ENCODE peak calls at places on chromosomes 3 and 15, in seven cellular contexts. E is tibial artery, M is endothelial cell, V is sigmoid colon, T is suprapubic skin, I is astrocyte of the spinal cord, Z is H9. N is an unnamed sample.

GRCh38 chr15:76312540-76313174 is 1.4 kb upstream of the ETFA start:
- DNase-seq in T (no peak), I (no peak), Z (no peak), E (no peak), V (no peak), M (no peak), N (no peak)

GRCh38 chr3:150142936-150143335 is 172.2 kb upstream of the PFN2 start:
- DNase-seq in T (no peak), I (no peak), E (no peak), V (no peak), Z (no peak), M (no peak), N (no peak)

GRCh38 chr15:66184936-66185790 is 68.4 kb downstream of the MEGF11 start:
- DNase-seq in E (no peak), I (no peak), T (no peak), V (no peak), Z (peak; percentile 19), M (no peak), N (no peak)

GRCh38 chr3:116390318-116390717 is 55.0 kb downstream of the LSAMP start:
- DNase-seq in M (no peak), Z (no peak), T (no peak), I (no peak), E (no peak), V (no peak), N (no peak)

GRCh38 chr3:62252614-62253147 is 120.7 kb downstream of the FEZF2 start:
- DNase-seq in V (no peak), Z (no peak), T (no peak), I (peak; percentile 7), M (no peak), E (no peak), N (no peak)

GRCh38 chr15:77863491-77864105 is 213.9 kb downstream of the TBC1D2B start:
- DNase-seq in Z (peak; percentile 17), T (peak; percentile 74), E (no peak), V (no peak), M (no peak), I (no peak), N (no peak)

GRCh38 chr15:39270976-39271375 is 309.9 kb upstream of the THBS1 start:
- DNase-seq in T (no peak), M (no peak), Z (no peak), I (peak; percentile 88), E (no peak), V (no peak), N (no peak)

GRCh38 chr15:92226020-92226612 is 167.6 kb upstream of the ST8SIA2 start:
- DNase-seq in M (peak; percentile 25), T (no peak), E (no peak), Z (peak; percentile 45), I (no peak), V (no peak), N (no peak)

GRCh38 chr3:141660598-141660947 is 77.5 kb upstream of the RNF7 start:
- DNase-seq in V (no peak), E (no peak), T (no peak), I (no peak), Z (no peak), M (no peak), N (no peak)

GRCh38 chr3:64808056-64808455 is 120.3 kb upstream of the ADAMTS9 start:
- DNase-seq in Z (no peak), V (no peak), I (no peak), E (no peak), T (no peak), M (no peak), N (no peak)

GRCh38 chr3:5197470-5198312 is 10.2 kb downstream of the EDEM1 start:
- DNase-seq in M (no peak), V (no peak), E (no peak), Z (no peak), I (peak; percentile 62), T (no peak), N (no peak)

GRCh38 chr3:187958432-187959003 is 195.4 kb upstream of the LPP start:
- DNase-seq in Z (no peak), I (no peak), M (no peak), V (no peak), E (no peak), T (no peak), N (no peak)

GRCh38 chr15:100152463-100152862 is 189.3 kb downstream of the ADAMTS17 start:
- DNase-seq in V (no peak), M (no peak), Z (no peak), T (no peak), E (no peak), I (no peak), N (no peak)

GRCh38 chr3:112489674-112490479 is 9.4 kb downstream of the BTLA start:
- DNase-seq in T (no peak), V (no peak), M (no peak), Z (no peak), E (no peak), I (no peak), N (no peak)

GRCh38 chr15:93861413-93861812 is 369.9 kb upstream of the MCTP2 start:
- DNase-seq in M (no peak), V (no peak), E (no peak), I (no peak), Z (no peak), T (no peak), N (no peak)

GRCh38 chr3:171183042-171183441 is 156.5 kb upstream of the SLC2A2 start:
- DNase-seq in I (no peak), M (peak; percentile 39), T (no peak), E (no peak), V (no peak), Z (no peak), N (no peak)

GRCh38 chr3:185328324-185329004 is 34.5 kb upstream of the MAP3K13 start:
- DNase-seq in M (peak; percentile 4), T (no peak), Z (no peak), E (no peak), V (no peak), I (no peak), N (no peak)

GRCh38 chr15:43127752-43128151 is 5.6 kb upstream of the TMEM62 start:
- DNase-seq in Z (no peak), M (no peak), I (no peak), T (no peak), E (no peak), V (no peak), N (no peak)

GRCh38 chr3:159627229-159627628 is 361.4 kb upstream of the IL12A start:
- DNase-seq in Z (no peak), E (no peak), I (no peak), T (no peak), V (no peak), M (no peak), N (no peak)

GRCh38 chr3:44596631-44597030 is 11.9 kb downstream of the ZNF660 start:
- DNase-seq in V (no peak), I (no peak), T (no peak), Z (no peak), E (no peak), M (no peak), N (no peak)

GRCh38 chr3:102514241-102514640 is 79.4 kb downstream of the ZPLD1 start:
- DNase-seq in I (no peak), E (no peak), M (no peak), T (no peak), Z (no peak), V (no peak), N (no peak)

GRCh38 chr3:174436367-174436766 is 422.8 kb upstream of the NAALADL2 start:
- DNase-seq in M (no peak), E (no peak), I (no peak), T (no peak), Z (no peak), V (no peak), N (no peak)

DNA sequence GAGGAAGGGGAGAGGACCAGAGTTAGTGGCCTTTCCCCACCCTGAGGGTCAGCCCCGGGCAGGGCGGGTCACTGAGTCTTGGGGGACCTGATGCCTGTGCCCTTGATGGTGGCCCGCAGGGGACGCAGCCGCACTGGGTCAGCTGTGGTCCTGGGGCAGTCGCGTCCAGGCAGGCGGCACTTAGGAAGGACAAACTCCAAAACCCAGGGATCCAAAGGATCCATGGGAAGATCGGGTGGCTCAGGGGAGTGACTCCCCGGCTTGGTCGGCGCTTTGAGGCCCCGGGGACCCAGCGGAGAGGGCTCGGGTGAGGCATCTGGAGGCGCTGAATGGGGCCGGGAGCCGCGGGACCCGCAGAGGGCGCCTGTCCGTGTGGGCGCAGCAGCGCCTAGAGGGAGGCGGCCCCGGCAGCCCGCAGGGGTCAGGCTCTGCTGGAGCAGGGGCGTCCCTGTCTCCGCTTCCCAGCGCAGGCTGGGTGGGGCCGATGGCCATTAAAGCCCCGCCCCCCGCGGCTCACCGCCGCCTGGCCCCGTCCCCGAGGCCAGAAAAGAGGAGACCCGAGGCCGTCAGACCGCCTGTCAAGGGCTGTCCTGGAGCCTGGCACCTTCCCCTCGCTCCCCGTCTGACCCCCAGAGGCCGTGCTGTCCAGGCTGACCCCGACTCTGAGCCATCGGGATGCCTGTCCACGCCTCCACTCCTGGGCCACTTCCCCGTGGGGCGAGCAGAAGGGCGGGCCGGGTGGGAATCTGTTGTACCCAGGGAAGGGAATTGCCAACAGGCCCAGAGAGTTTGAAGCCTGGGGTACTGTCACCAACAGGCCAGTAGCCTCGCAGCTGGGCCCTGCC is 17.4 kb downstream of the CIDEC start:
- DNase-seq in V (peak; percentile 89), Z (peak; percentile 85), E (peak; percentile 39), M (peak; percentile 48), T (peak; percentile 84), I (peak; percentile 18), N (no peak)
- TF ChIP-seq CTCF in V (peak; percentile 19), Z (peak; percentile 59), E (peak; percentile 27), M (no peak), T (no peak), I (peak; percentile 29), N (no peak)

DNA sequence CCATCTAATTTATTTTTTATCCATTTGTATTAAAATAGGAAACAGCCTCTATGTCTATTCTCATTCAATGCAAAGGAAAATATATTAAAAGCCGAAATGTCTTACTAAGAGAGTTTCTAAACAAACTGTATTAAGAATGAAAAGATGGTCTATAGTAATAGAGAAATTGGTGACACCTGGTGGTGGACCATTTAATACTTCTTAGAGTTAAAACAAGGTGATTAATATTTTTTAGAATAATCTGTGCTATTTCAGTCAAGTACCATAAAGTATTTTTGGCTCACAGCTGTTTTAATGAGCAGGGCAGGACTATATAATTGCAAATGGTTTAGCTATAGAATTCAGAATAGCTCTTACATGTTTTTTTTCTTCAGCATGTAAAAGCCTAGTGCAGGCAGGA is 55.7 kb downstream of the SYNPR start:
- DNase-seq in T (no peak), M (no peak), V (no peak), Z (no peak), E (no peak), I (peak; percentile 34), N (no peak)
- TF ChIP-seq CTCF in T (no peak), M (peak; percentile 42), V (no peak), Z (peak; percentile 54), E (no peak), I (peak; percentile 30), N (no peak)

GRCh38 chr15:57328479-57329250 is 47.6 kb upstream of the CGNL1 start:
- DNase-seq in V (no peak), M (no peak), E (no peak), I (no peak), Z (no peak), T (no peak), N (no peak)
- TF ChIP-seq CTCF in V (no peak), M (no peak), E (no peak), I (no peak), Z (peak; percentile 42), T (no peak), N (no peak)

DNA sequence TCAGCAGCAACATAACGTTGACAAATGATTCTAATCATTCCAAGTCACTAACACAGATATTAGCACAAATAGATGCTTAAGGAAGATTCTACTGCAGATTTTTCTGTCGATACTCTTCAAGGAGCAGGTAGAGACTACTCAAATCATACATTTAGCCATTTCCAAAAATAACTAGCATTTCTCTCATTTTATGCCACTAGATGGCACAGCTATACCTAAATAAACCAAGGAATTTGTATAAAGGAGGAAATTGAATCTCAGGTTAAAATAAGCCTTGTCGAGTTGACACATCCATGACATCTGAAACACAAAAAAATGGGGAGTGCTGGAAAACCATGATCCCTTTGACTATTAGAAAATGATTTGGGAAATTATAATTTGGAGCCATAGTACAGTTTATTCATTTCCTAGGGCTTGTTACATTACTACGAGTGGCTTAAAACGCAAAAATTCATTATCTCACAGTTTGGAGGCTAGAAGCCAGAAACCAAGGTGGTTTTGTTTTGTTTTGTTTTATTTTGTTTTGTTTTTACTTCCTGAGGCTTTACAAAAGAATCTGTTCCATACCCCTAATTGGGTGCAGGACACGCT is 59.5 kb upstream of the STRIT1 start:
- DNase-seq in V (no peak), I (peak; percentile 55), T (no peak), E (no peak), M (no peak), Z (no peak), N (no peak)
- TF ChIP-seq CTCF in V (peak; percentile 22), I (peak; percentile 41), T (peak; percentile 38), E (peak; percentile 39), M (peak; percentile 67), Z (peak; percentile 73), N (peak; percentile 48)